ENCODE peak calls at places on chromosomes 16 and 17, in ten cellular contexts. S is A673; H is kidney glomerular epithelial cell; L is amniotic stem cell; O is epithelial cell of proximal tubule; U is skeletal muscle cell; Y is dermis microvascular lymphatic vessel endothelial cell; W is SK-N-DZ; F is T-helper 17 cell; N is activated CD4-positive, alpha-beta T cell treated with anti-CD3 and anti-CD28 coated beads, Interleukin-2, amount 50 U/mL, for 48 hours. M is an unnamed sample.
A peak's percentile ranks its signal among the peaks of the same experiment; 100 is the strongest.

GRCh38 chr16:82783933-82784566 is 157.3 kb downstream of the CDH13 start:
- DNase-seq in S (no peak), H (no peak), L (no peak), O (no peak), U (no peak), Y (no peak), W (no peak), F (no peak), N (no peak), M (no peak)

GRCh38 chr17:17832040-17832363 is 4.8 kb downstream of the SREBF1 start:
- DNase-seq in S (no peak), H (no peak), L (no peak), O (no peak), U (no peak), Y (no peak), W (no peak), F (no peak), N (no peak), M (no peak)

GRCh38 chr17:17570207-17570797 is 21.2 kb downstream of the PEMT start:
- DNase-seq in S (no peak), H (no peak), L (no peak), O (no peak), U (no peak), Y (peak; percentile 39), W (peak; percentile 43), F (no peak), N (no peak), M (peak; percentile 47)

GRCh38 chr17:67730706-67731105 is 13.0 kb downstream of the NOL11 start:
- DNase-seq in S (no peak), H (no peak), L (no peak), O (no peak), U (no peak), Y (no peak), W (no peak), F (no peak), N (no peak), M (no peak)

GRCh38 chr17:30519707-30520106 is 42.5 kb downstream of the GOSR1 start:
- DNase-seq in S (peak; percentile 45), H (peak; percentile 66), L (peak; percentile 77), O (no peak), U (peak; percentile 68), Y (peak; percentile 59), W (no peak), F (no peak), N (no peak), M (peak; percentile 78)

GRCh38 chr16:81626181-81626674 is 152.9 kb upstream of the PLCG2 start:
- DNase-seq in S (no peak), H (peak; percentile 62), L (no peak), O (peak; percentile 36), U (no peak), Y (no peak), W (no peak), F (no peak), N (peak; percentile 48), M (peak; percentile 24)

GRCh38 chr17:54864636-54865420 is 35.8 kb upstream of the TOM1L1 start:
- DNase-seq in S (no peak), H (no peak), L (no peak), O (no peak), U (no peak), Y (no peak), W (no peak), F (no peak), N (no peak), M (no peak)

GRCh38 chr16:58187657-58188430 is 10.1 kb downstream of the CSNK2A2 start:
- DNase-seq in S (no peak), H (no peak), L (no peak), O (no peak), U (no peak), Y (peak; percentile 22), W (no peak), F (no peak), N (no peak), M (no peak)

GRCh38 chr16:76197925-76198324 is 79.3 kb upstream of the CNTNAP4 start:
- DNase-seq in S (no peak), H (no peak), L (no peak), O (no peak), U (no peak), Y (no peak), W (no peak), F (no peak), N (no peak), M (no peak)

GRCh38 chr17:74994440-74994839 is 7.0 kb downstream of the CDR2L start:
- DNase-seq in S (no peak), H (peak; percentile 72), L (no peak), O (no peak), U (no peak), Y (no peak), W (no peak), F (no peak), N (no peak), M (no peak)

GRCh38 chr17:82107341-82107860 is 9.4 kb upstream of the FASN start:
- DNase-seq in S (no peak), H (no peak), L (no peak), O (no peak), U (no peak), Y (no peak), W (no peak), F (no peak), N (no peak), M (no peak)

GRCh38 chr17:41638194-41638593 is 13.8 kb upstream of the KRT17 start:
- DNase-seq in S (no peak), H (no peak), L (no peak), O (no peak), U (no peak), Y (no peak), W (no peak), F (no peak), N (no peak), M (no peak)

GRCh38 chr16:83473109-83473508 is 334.7 kb upstream of the HSBP1 start:
- DNase-seq in S (no peak), H (no peak), L (no peak), O (no peak), U (peak; percentile 18), Y (no peak), W (no peak), F (no peak), N (no peak), M (no peak)

GRCh38 chr17:49437696-49438438 is 23.2 kb upstream of the PHB1 start:
- DNase-seq in S (no peak), H (no peak), L (no peak), O (no peak), U (no peak), Y (no peak), W (no peak), F (no peak), N (no peak), M (no peak)

GRCh38 chr17:59001158-59001814 is 105.4 kb downstream of the TRIM37 start:
- DNase-seq in S (peak; percentile 79), H (peak; percentile 91), L (peak; percentile 31), O (peak; percentile 69), U (no peak), Y (peak; percentile 43), W (no peak), F (peak; percentile 37), N (peak; percentile 79), M (peak; percentile 85)

GRCh38 chr16:58116046-58116445 is 13.1 kb downstream of the CFAP20 start:
- DNase-seq in S (no peak), H (no peak), L (no peak), O (no peak), U (no peak), Y (no peak), W (no peak), F (no peak), N (no peak), M (no peak)

GRCh38 chr16:74448990-74449389 is 27.7 kb upstream of the CLEC18B start:
- DNase-seq in S (peak; percentile 38), H (peak; percentile 72), L (no peak), O (peak; percentile 64), U (peak; percentile 87), Y (no peak), W (no peak), F (no peak), N (no peak), M (peak; percentile 80)

GRCh38 chr17:64063766-64064224 is 43.4 kb upstream of the ICAM2 start:
- DNase-seq in S (no peak), H (no peak), L (no peak), O (no peak), U (no peak), Y (peak; percentile 38), W (no peak), F (peak; percentile 60), N (peak; percentile 70), M (peak; percentile 35)

GRCh38 chr17:79549111-79549915 is 61.5 kb downstream of the RBFOX3 start:
- DNase-seq in S (no peak), H (no peak), L (no peak), O (no peak), U (no peak), Y (no peak), W (no peak), F (no peak), N (no peak), M (no peak)

GRCh38 chr17:77597421-77598240 is 360.9 kb upstream of the TNRC6C start:
- DNase-seq in S (no peak), H (no peak), L (no peak), O (no peak), U (no peak), Y (no peak), W (no peak), F (no peak), N (no peak), M (no peak)

GRCh38 chr17:66576473-66576872 is 258.4 kb upstream of the CACNG5 start:
- DNase-seq in S (no peak), H (no peak), L (no peak), O (no peak), U (no peak), Y (no peak), W (peak; percentile 45), F (no peak), N (no peak), M (no peak)

GRCh38 chr17:61248399-61248798 is 151.2 kb upstream of the TBX2 start:
- DNase-seq in S (no peak), H (no peak), L (no peak), O (peak; percentile 31), U (no peak), Y (no peak), W (no peak), F (no peak), N (no peak), M (no peak)

GRCh38 chr17:68603663-68604062 is 2.5 kb upstream of the FAM20A start:
- DNase-seq in S (no peak), H (no peak), L (no peak), O (no peak), U (no peak), Y (no peak), W (no peak), F (no peak), N (no peak), M (no peak)

GRCh38 chr17:79945591-79946255 is 89.9 kb downstream of the TBC1D16 start:
- DNase-seq in S (no peak), H (no peak), L (no peak), O (no peak), U (no peak), Y (no peak), W (no peak), F (no peak), N (no peak), M (no peak)

GRCh38 chr17:16916557-16916920 is 55.4 kb downstream of the TNFRSF13B start:
- DNase-seq in S (no peak), H (no peak), L (no peak), O (no peak), U (no peak), Y (no peak), W (no peak), F (no peak), N (no peak), M (no peak)

GRCh38 chr17:75832652-75833400 is 11.4 kb downstream of the UNC13D start:
- DNase-seq in S (no peak), H (no peak), L (no peak), O (no peak), U (no peak), Y (no peak), W (no peak), F (no peak), N (peak; percentile 44), M (no peak)

GRCh38 chr17:83081561-83082201 is 2.3 kb downstream of the METRNL start:
- DNase-seq in S (no peak), H (no peak), L (no peak), O (no peak), U (no peak), Y (no peak), W (no peak), F (no peak), N (no peak), M (no peak)

GRCh38 chr17:73933871-73934270 is 269.6 kb upstream of the RPL38 start:
- DNase-seq in S (no peak), H (no peak), L (no peak), O (no peak), U (no peak), Y (no peak), W (no peak), F (no peak), N (no peak), M (peak; percentile 24)